ENCODE peak calls at places on chromosome 18, in five cellular contexts. One of them, this sample, is unnamed.

GRCh38 chr18:58015045-58015444 is 29.0 kb upstream of the NEDD4L start:
- DNase-seq in immature natural killer cell: no peak
- DNase-seq in stimulated activated CD4-positive, alpha-beta T cell treated with anti-CD3 and anti-CD28 coated beads, Interleukin-1b, Interleukin-23, amount 100 ng/mL, for 1 hour: no peak
- DNase-seq in trophoblast cell: no peak
- DNase-seq in H54: no peak
- DNase-seq in this sample: no peak

GRCh38 chr18:70848329-70848728 is 559.5 kb downstream of the SOCS6 start:
- DNase-seq in immature natural killer cell: no peak
- DNase-seq in stimulated activated CD4-positive, alpha-beta T cell treated with anti-CD3 and anti-CD28 coated beads, Interleukin-1b, Interleukin-23, amount 100 ng/mL, for 1 hour: no peak
- DNase-seq in trophoblast cell: no peak
- DNase-seq in H54: no peak
- DNase-seq in this sample: no peak

GRCh38 chr18:41162781-41163180 is 792.3 kb upstream of the PIK3C3 start:
- DNase-seq in immature natural killer cell: no peak
- DNase-seq in stimulated activated CD4-positive, alpha-beta T cell treated with anti-CD3 and anti-CD28 coated beads, Interleukin-1b, Interleukin-23, amount 100 ng/mL, for 1 hour: no peak
- DNase-seq in trophoblast cell: no peak
- DNase-seq in H54: no peak
- DNase-seq in this sample: no peak

GRCh38 chr18:2997846-2998599 is 14.9 kb downstream of the LPIN2 start:
- DNase-seq in immature natural killer cell: no peak
- DNase-seq in stimulated activated CD4-positive, alpha-beta T cell treated with anti-CD3 and anti-CD28 coated beads, Interleukin-1b, Interleukin-23, amount 100 ng/mL, for 1 hour: no peak
- DNase-seq in trophoblast cell: no peak
- DNase-seq in H54: no peak
- DNase-seq in this sample: no peak

GRCh38 chr18:23209796-23210195 is 74.5 kb downstream of the CABLES1 start:
- DNase-seq in immature natural killer cell: no peak
- DNase-seq in stimulated activated CD4-positive, alpha-beta T cell treated with anti-CD3 and anti-CD28 coated beads, Interleukin-1b, Interleukin-23, amount 100 ng/mL, for 1 hour: no peak
- DNase-seq in trophoblast cell: no peak
- DNase-seq in H54: no peak
- DNase-seq in this sample: no peak

GRCh38 chr18:13179566-13180113 is 38.9 kb upstream of the LDLRAD4 start:
- DNase-seq in immature natural killer cell: no peak
- DNase-seq in stimulated activated CD4-positive, alpha-beta T cell treated with anti-CD3 and anti-CD28 coated beads, Interleukin-1b, Interleukin-23, amount 100 ng/mL, for 1 hour: no peak
- DNase-seq in trophoblast cell: no peak
- DNase-seq in H54: no peak
- DNase-seq in this sample: no peak

GRCh38 chr18:73749304-73749703 is 398.3 kb downstream of the FBXO15 start:
- DNase-seq in immature natural killer cell: no peak
- DNase-seq in stimulated activated CD4-positive, alpha-beta T cell treated with anti-CD3 and anti-CD28 coated beads, Interleukin-1b, Interleukin-23, amount 100 ng/mL, for 1 hour: no peak
- DNase-seq in trophoblast cell: no peak
- DNase-seq in H54: no peak
- DNase-seq in this sample: no peak

GRCh38 chr18:23422751-23423418 is 30.2 kb upstream of the RIOK3 start:
- DNase-seq in immature natural killer cell: peak
- DNase-seq in stimulated activated CD4-positive, alpha-beta T cell treated with anti-CD3 and anti-CD28 coated beads, Interleukin-1b, Interleukin-23, amount 100 ng/mL, for 1 hour: no peak
- DNase-seq in trophoblast cell: peak
- DNase-seq in H54: peak
- DNase-seq in this sample: no peak

GRCh38 chr18:55968550-55968949 is 380.6 kb upstream of the TCF4 start:
- DNase-seq in immature natural killer cell: no peak
- DNase-seq in stimulated activated CD4-positive, alpha-beta T cell treated with anti-CD3 and anti-CD28 coated beads, Interleukin-1b, Interleukin-23, amount 100 ng/mL, for 1 hour: no peak
- DNase-seq in trophoblast cell: no peak
- DNase-seq in H54: no peak
- DNase-seq in this sample: no peak

GRCh38 chr18:44792456-44793080 is 111.9 kb downstream of the SETBP1 start:
- DNase-seq in immature natural killer cell: no peak
- DNase-seq in stimulated activated CD4-positive, alpha-beta T cell treated with anti-CD3 and anti-CD28 coated beads, Interleukin-1b, Interleukin-23, amount 100 ng/mL, for 1 hour: no peak
- DNase-seq in trophoblast cell: peak
- DNase-seq in H54: no peak
- DNase-seq in this sample: no peak

GRCh38 chr18:59042477-59042842 is 97.2 kb upstream of the SEC11C start:
- DNase-seq in immature natural killer cell: no peak
- DNase-seq in stimulated activated CD4-positive, alpha-beta T cell treated with anti-CD3 and anti-CD28 coated beads, Interleukin-1b, Interleukin-23, amount 100 ng/mL, for 1 hour: no peak
- DNase-seq in trophoblast cell: no peak
- DNase-seq in H54: no peak
- DNase-seq in this sample: no peak

GRCh38 chr18:2914185-2914584 is 67.4 kb downstream of the EMILIN2 start:
- DNase-seq in immature natural killer cell: no peak
- DNase-seq in stimulated activated CD4-positive, alpha-beta T cell treated with anti-CD3 and anti-CD28 coated beads, Interleukin-1b, Interleukin-23, amount 100 ng/mL, for 1 hour: no peak
- DNase-seq in trophoblast cell: no peak
- DNase-seq in H54: no peak
- DNase-seq in this sample: no peak

GRCh38 chr18:76882186-76882585 is 59.8 kb downstream of the ZNF236 start:
- DNase-seq in immature natural killer cell: no peak
- DNase-seq in stimulated activated CD4-positive, alpha-beta T cell treated with anti-CD3 and anti-CD28 coated beads, Interleukin-1b, Interleukin-23, amount 100 ng/mL, for 1 hour: no peak
- DNase-seq in trophoblast cell: no peak
- DNase-seq in H54: no peak
- DNase-seq in this sample: no peak

GRCh38 chr18:61896118-61896517 is 3.3 kb upstream of the RNF152 start:
- DNase-seq in immature natural killer cell: no peak
- DNase-seq in stimulated activated CD4-positive, alpha-beta T cell treated with anti-CD3 and anti-CD28 coated beads, Interleukin-1b, Interleukin-23, amount 100 ng/mL, for 1 hour: no peak
- DNase-seq in trophoblast cell: no peak
- DNase-seq in H54: no peak
- DNase-seq in this sample: no peak

GRCh38 chr18:54766631-54767030 is 61.6 kb upstream of the RAB27B start:
- DNase-seq in immature natural killer cell: no peak
- DNase-seq in stimulated activated CD4-positive, alpha-beta T cell treated with anti-CD3 and anti-CD28 coated beads, Interleukin-1b, Interleukin-23, amount 100 ng/mL, for 1 hour: no peak
- DNase-seq in trophoblast cell: peak
- DNase-seq in H54: no peak
- DNase-seq in this sample: no peak

GRCh38 chr18:78999939-79000338 is 20.3 kb downstream of the SALL3 start:
- DNase-seq in immature natural killer cell: no peak
- DNase-seq in stimulated activated CD4-positive, alpha-beta T cell treated with anti-CD3 and anti-CD28 coated beads, Interleukin-1b, Interleukin-23, amount 100 ng/mL, for 1 hour: no peak
- DNase-seq in trophoblast cell: no peak
- DNase-seq in H54: no peak
- DNase-seq in this sample: no peak

This sample was measured in cortex of kidney.